ENCODE peak calls at places on chromosomes 1 and 21, in nine cellular contexts. D, T, J, R, Q, V, E, F and P are unnamed samples.

GRCh38 chr1:32770221-32770731 is 46.9 kb downstream of the YARS1 start:
- DNase-seq in D (no peak), J (peak; percentile 62), R (no peak), V (no peak), F (no peak), T (no peak), Q (no peak), E (no peak), P (no peak)

GRCh38 chr1:16226495-16227179 is 10.3 kb downstream of the CPLANE2 start:
- DNase-seq in J (peak; percentile 92), Q (peak; percentile 47), R (no peak), D (no peak), T (peak; percentile 62), V (no peak), E (no peak), F (peak; percentile 92), P (no peak)

GRCh38 chr1:184270556-184270955 is 116.3 kb upstream of the C1orf21 start:
- DNase-seq in Q (no peak), J (no peak), D (no peak), R (no peak), E (no peak), V (no peak), T (no peak), F (no peak), P (no peak)

GRCh38 chr1:68954841-68955240 is 458.0 kb upstream of the DEPDC1 start:
- DNase-seq in F (no peak), R (no peak), V (peak; percentile 13), Q (no peak), T (no peak), J (no peak), E (peak; percentile 27), D (no peak), P (no peak)

GRCh38 chr1:26017606-26018005 is 4.0 kb upstream of the EXTL1 start:
- DNase-seq in T (no peak), Q (no peak), F (no peak), V (no peak), D (no peak), E (peak; percentile 52), R (no peak), J (no peak), P (no peak)

GRCh38 chr1:75130312-75130677 is 3.9 kb upstream of the LHX8 start:
- DNase-seq in D (peak; percentile 57), V (no peak), T (no peak), E (no peak), R (no peak), F (peak; percentile 37), Q (no peak), J (no peak), P (peak; percentile 77)

GRCh38 chr1:25890249-25891034 is 14.9 kb upstream of the PAQR7 start:
- DNase-seq in T (no peak), J (peak; percentile 91), Q (no peak), D (no peak), R (peak; percentile 86), E (peak; percentile 27), F (no peak), V (peak; percentile 98), P (no peak)

GRCh38 chr1:99672500-99673213 is 26.7 kb downstream of the PALMD start:
- DNase-seq in R (no peak), T (peak; percentile 53), Q (peak; percentile 89), F (no peak), J (no peak), E (no peak), D (no peak), V (no peak), P (no peak)

GRCh38 chr1:46719689-46720088 is 775 bp upstream of the EFCAB14 start:
- DNase-seq in V (peak; percentile 78), R (peak; percentile 49), E (no peak), J (no peak), F (no peak), Q (no peak), D (no peak), T (no peak), P (no peak)

GRCh38 chr21:17903029-17903806 is 84.1 kb upstream of the C21orf91 start:
- DNase-seq in R (no peak), V (peak; percentile 61), E (peak; percentile 62), D (no peak), J (no peak), F (no peak), T (no peak), Q (peak; percentile 67), P (no peak)

GRCh38 chr1:204443260-204443619 is 31.6 kb upstream of the PPP1R15B start:
- DNase-seq in T (no peak), V (peak; percentile 88), E (no peak), D (no peak), J (peak; percentile 79), R (peak; percentile 89), F (no peak), Q (no peak), P (no peak)

GRCh38 chr1:200258447-200259375 is 151.1 kb downstream of the ZNF281 start:
- DNase-seq in J (no peak), V (peak; percentile 39), D (no peak), T (no peak), E (peak; percentile 29), F (no peak), R (peak; percentile 36), Q (peak; percentile 24), P (no peak)

GRCh38 chr1:66176012-66176715 is 357.8 kb upstream of the SGIP1 start:
- DNase-seq in D (no peak), R (no peak), E (no peak), F (no peak), J (no peak), Q (peak; percentile 43), V (no peak), T (no peak), P (no peak)

GRCh38 chr1:53590581-53591515 is 131.6 kb downstream of the DMRTB1 start:
- DNase-seq in Q (peak; percentile 63), T (no peak), V (no peak), D (peak; percentile 56), J (no peak), R (no peak), E (peak; percentile 64), F (no peak), P (no peak)

GRCh38 chr1:183600136-183600535 is 9.9 kb upstream of the NCF2 start:
- DNase-seq in E (peak; percentile 99), Q (peak; percentile 93), F (no peak), R (no peak), J (no peak), V (peak; percentile 95), T (no peak), D (no peak), P (no peak)

GRCh38 chr1:47764461-47765046 is 232.6 kb downstream of the TRABD2B start:
- DNase-seq in D (no peak), E (no peak), F (no peak), J (peak; percentile 15), R (no peak), Q (no peak), V (no peak), T (no peak), P (no peak)

GRCh38 chr1:180040034-180040433 is 85.4 kb downstream of the CEP350 start:
- DNase-seq in Q (peak; percentile 53), T (no peak), R (no peak), E (peak; percentile 65), V (no peak), J (no peak), F (no peak), D (no peak), P (no peak)

GRCh38 chr1:154803203-154803920 is 66.7 kb downstream of the KCNN3 start:
- DNase-seq in D (no peak), F (no peak), R (no peak), T (no peak), V (no peak), E (no peak), J (no peak), Q (no peak), P (no peak)

GRCh38 chr1:232613752-232614381 is 16.1 kb downstream of the SIPA1L2 start:
- DNase-seq in D (no peak), V (no peak), Q (peak; percentile 93), E (peak; percentile 97), R (no peak), J (no peak), F (no peak), T (no peak), P (no peak)

GRCh38 chr1:171655215-171656116 is 3.0 kb upstream of the MYOC start:
- DNase-seq in V (peak; percentile 12), F (peak; percentile 50), T (peak; percentile 88), D (peak; percentile 92), R (peak; percentile 50), J (peak; percentile 90), E (peak; percentile 76), Q (peak; percentile 93), P (no peak)
- TF ChIP-seq CTCF in V (peak; percentile 68), F (no peak), T (peak; percentile 75), D (no peak), R (peak; percentile 58), J (peak; percentile 42), E (peak; percentile 73), Q (peak; percentile 94), P (peak; percentile 52)

GRCh38 chr1:114764689-114765088 is 6.9 kb upstream of the CSDE1 start:
- DNase-seq in F (no peak), J (no peak), Q (no peak), V (no peak), D (no peak), E (no peak), T (no peak), R (no peak), P (no peak)
- TF ChIP-seq CTCF in F (no peak), J (no peak), Q (peak; percentile 23), V (no peak), D (no peak), E (peak; percentile 15), T (peak; percentile 8), R (no peak), P (no peak)

DNA sequence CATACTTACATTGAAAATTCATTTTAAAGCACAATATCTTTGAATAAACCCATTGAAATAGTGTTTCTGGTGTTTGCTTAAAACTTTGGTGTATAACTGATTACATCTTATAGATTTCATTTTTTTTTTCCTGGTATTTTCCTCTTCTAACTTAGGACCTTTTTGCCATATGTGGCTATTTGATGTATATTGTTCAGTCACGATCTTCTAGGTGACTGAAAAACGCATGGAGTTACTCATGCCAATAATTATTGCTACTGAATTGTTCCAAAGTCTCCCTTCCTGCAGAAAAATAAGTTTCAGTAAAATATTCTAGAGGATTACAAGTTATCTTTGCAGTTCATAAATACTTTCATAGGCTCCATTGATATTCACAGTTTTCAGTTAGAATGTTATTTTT is 22.9 kb upstream of the C1orf105 start:
- DNase-seq in V (no peak), T (no peak), Q (no peak), F (no peak), R (no peak), J (no peak), E (no peak), D (no peak), P (no peak)
- TF ChIP-seq CTCF in V (no peak), T (no peak), Q (no peak), F (no peak), R (no peak), J (no peak), E (no peak), D (no peak), P (no peak)

DNA sequence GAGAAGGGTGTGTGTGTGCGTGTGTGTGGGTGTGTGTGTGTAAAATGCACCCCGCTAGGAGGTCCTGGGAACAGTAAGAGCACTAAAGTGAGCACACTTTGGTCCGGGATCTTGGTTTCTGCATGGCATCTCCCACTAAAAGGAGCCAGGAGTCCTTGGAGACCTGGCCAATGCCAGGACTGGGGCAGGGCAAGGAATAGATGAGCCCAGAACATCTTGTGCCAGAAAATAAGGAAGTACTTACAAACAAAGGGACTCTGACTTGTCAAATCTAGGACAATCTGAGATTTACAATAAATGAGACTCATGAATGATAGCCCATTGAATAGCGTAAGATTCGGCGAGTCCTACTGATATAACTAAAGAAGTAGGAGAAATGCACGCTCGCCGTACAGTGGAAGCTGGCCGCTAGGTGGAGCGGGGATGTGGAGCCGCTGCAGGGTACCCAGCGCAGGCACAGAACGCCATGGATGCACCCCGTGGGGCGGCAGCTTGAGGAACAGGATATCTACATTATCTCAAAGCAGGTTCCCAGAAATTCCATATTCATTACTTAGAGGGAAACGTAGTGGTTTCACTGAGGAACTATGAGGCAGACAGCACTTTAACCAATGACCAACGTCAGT is 7.1 kb downstream of the SLC37A1 start:
- DNase-seq in J (no peak), T (no peak), Q (no peak), R (no peak), D (peak; percentile 77), V (no peak), E (no peak), F (no peak), P (no peak)
- TF ChIP-seq CTCF in J (no peak), T (peak; percentile 36), Q (peak; percentile 34), R (no peak), D (no peak), V (no peak), E (peak; percentile 31), F (no peak), P (peak; percentile 50)